ENCODE peak calls at places on chromosomes 12 and 14, in six cellular contexts. One of them, this sample, is unnamed.

GRCh38 chr14:73026243-73026844 is 562 bp downstream of the ZFYVE1 start:
- DNase-seq in H1: no peak
- DNase-seq in breast epithelium: no peak
- DNase-seq in uterus: no peak
- DNase-seq in heart left ventricle: peak; percentile 66
- DNase-seq in right lobe of liver: no peak
- DNase-seq in this sample: no peak

GRCh38 chr14:92997343-92998061 is 74.6 kb downstream of the CHGA start:
- DNase-seq in H1: no peak
- DNase-seq in breast epithelium: no peak
- DNase-seq in uterus: no peak
- DNase-seq in heart left ventricle: no peak
- DNase-seq in right lobe of liver: no peak
- DNase-seq in this sample: no peak

GRCh38 chr12:50986961-50987737 is 34.8 kb downstream of the HIGD1C start:
- DNase-seq in H1: no peak
- DNase-seq in breast epithelium: no peak
- DNase-seq in uterus: peak; percentile 66
- DNase-seq in heart left ventricle: no peak
- DNase-seq in right lobe of liver: no peak
- DNase-seq in this sample: peak; percentile 26

GRCh38 chr12:2277492-2278153 is 224.8 kb downstream of the CACNA1C start:
- DNase-seq in H1: no peak
- DNase-seq in breast epithelium: no peak
- DNase-seq in uterus: no peak
- DNase-seq in heart left ventricle: no peak
- DNase-seq in right lobe of liver: no peak
- DNase-seq in this sample: no peak

GRCh38 chr12:113689047-113689610 is 217.5 kb upstream of the LHX5 start:
- DNase-seq in H1: no peak
- DNase-seq in breast epithelium: no peak
- DNase-seq in uterus: no peak
- DNase-seq in heart left ventricle: no peak
- DNase-seq in right lobe of liver: no peak
- DNase-seq in this sample: no peak

GRCh38 chr14:24310666-24311604 is at the start of gene LTB4R:
- DNase-seq in H1: no peak
- DNase-seq in breast epithelium: peak; percentile 74
- DNase-seq in uterus: no peak
- DNase-seq in heart left ventricle: peak; percentile 91
- DNase-seq in right lobe of liver: peak; percentile 92
- DNase-seq in this sample: peak; percentile 80

GRCh38 chr12:22527999-22528398 is 16.3 kb downstream of the C2CD5 start:
- DNase-seq in H1: no peak
- DNase-seq in breast epithelium: no peak
- DNase-seq in uterus: no peak
- DNase-seq in heart left ventricle: no peak
- DNase-seq in right lobe of liver: no peak
- DNase-seq in this sample: no peak

GRCh38 chr12:85280138-85280983 is at the start of gene ALX1:
- DNase-seq in H1: no peak
- DNase-seq in breast epithelium: no peak
- DNase-seq in uterus: no peak
- DNase-seq in heart left ventricle: peak; percentile 58
- DNase-seq in right lobe of liver: peak; percentile 58
- DNase-seq in this sample: peak; percentile 49

GRCh38 chr12:122960193-122960569 is 6.1 kb downstream of the ABCB9 start:
- DNase-seq in H1: no peak
- DNase-seq in breast epithelium: no peak
- DNase-seq in uterus: no peak
- DNase-seq in heart left ventricle: no peak
- DNase-seq in right lobe of liver: no peak
- DNase-seq in this sample: no peak

GRCh38 chr12:28925726-28926376 is 223.2 kb upstream of the FAR2 start:
- DNase-seq in H1: no peak
- DNase-seq in breast epithelium: no peak
- DNase-seq in uterus: peak; percentile 45
- DNase-seq in heart left ventricle: no peak
- DNase-seq in right lobe of liver: no peak
- DNase-seq in this sample: no peak

GRCh38 chr14:49966304-49966809 is 73.5 kb downstream of the ARF6 start:
- DNase-seq in H1: no peak
- DNase-seq in breast epithelium: no peak
- DNase-seq in uterus: no peak
- DNase-seq in heart left ventricle: no peak
- DNase-seq in right lobe of liver: peak; percentile 62
- DNase-seq in this sample: peak; percentile 79

GRCh38 chr14:95516554-95517209 is at the start of gene SYNE3:
- DNase-seq in H1: no peak
- DNase-seq in breast epithelium: no peak
- DNase-seq in uterus: no peak
- DNase-seq in heart left ventricle: peak; percentile 88
- DNase-seq in right lobe of liver: peak; percentile 78
- DNase-seq in this sample: peak; percentile 79

GRCh38 chr12:793037-793436 is 40.7 kb downstream of the WNK1 start:
- DNase-seq in H1: no peak
- DNase-seq in breast epithelium: no peak
- DNase-seq in uterus: no peak
- DNase-seq in heart left ventricle: no peak
- DNase-seq in right lobe of liver: no peak
- DNase-seq in this sample: no peak

GRCh38 chr14:77314539-77314938 is 6.1 kb downstream of the POMT2 start:
- DNase-seq in H1: no peak
- DNase-seq in breast epithelium: no peak
- DNase-seq in uterus: no peak
- DNase-seq in heart left ventricle: no peak
- DNase-seq in right lobe of liver: no peak
- DNase-seq in this sample: no peak

GRCh38 chr14:33510991-33511390 is 439.9 kb downstream of the EGLN3 start:
- DNase-seq in H1: no peak
- DNase-seq in breast epithelium: no peak
- DNase-seq in uterus: no peak
- DNase-seq in heart left ventricle: no peak
- DNase-seq in right lobe of liver: no peak
- DNase-seq in this sample: no peak

GRCh38 chr14:53620325-53620716 is 336.3 kb downstream of the BMP4 start:
- DNase-seq in H1: no peak
- DNase-seq in breast epithelium: no peak
- DNase-seq in uterus: no peak
- DNase-seq in heart left ventricle: no peak
- DNase-seq in right lobe of liver: no peak
- DNase-seq in this sample: no peak

GRCh38 chr12:53062977-53063707 is 13.3 kb downstream of the TNS2 start:
- DNase-seq in H1: no peak
- DNase-seq in breast epithelium: no peak
- DNase-seq in uterus: no peak
- DNase-seq in heart left ventricle: no peak
- DNase-seq in right lobe of liver: no peak
- DNase-seq in this sample: peak; percentile 45

GRCh38 chr12:90280564-90281058 is 572.0 kb upstream of the ATP2B1 start:
- DNase-seq in H1: no peak
- DNase-seq in breast epithelium: no peak
- DNase-seq in uterus: no peak
- DNase-seq in heart left ventricle: no peak
- DNase-seq in right lobe of liver: no peak
- DNase-seq in this sample: no peak

GRCh38 chr14:52005625-52006024 is 16.3 kb downstream of the RTRAF start:
- DNase-seq in H1: no peak
- DNase-seq in breast epithelium: no peak
- DNase-seq in uterus: no peak
- DNase-seq in heart left ventricle: no peak
- DNase-seq in right lobe of liver: no peak
- DNase-seq in this sample: no peak

GRCh38 chr12:104586325-104587048 is 129.7 kb downstream of the CHST11 start:
- DNase-seq in H1: no peak
- DNase-seq in breast epithelium: no peak
- DNase-seq in uterus: no peak
- DNase-seq in heart left ventricle: no peak
- DNase-seq in right lobe of liver: no peak
- DNase-seq in this sample: no peak

GRCh38 chr14:86462193-86462592 is 932.2 kb downstream of the FLRT2 start:
- DNase-seq in H1: no peak
- DNase-seq in breast epithelium: no peak
- DNase-seq in uterus: no peak
- DNase-seq in heart left ventricle: no peak
- DNase-seq in right lobe of liver: no peak
- DNase-seq in this sample: no peak

GRCh38 chr14:85660243-85660922 is 130.4 kb downstream of the FLRT2 start:
- DNase-seq in H1: no peak
- DNase-seq in breast epithelium: no peak
- DNase-seq in uterus: no peak
- DNase-seq in heart left ventricle: no peak
- DNase-seq in right lobe of liver: no peak
- DNase-seq in this sample: no peak

GRCh38 chr12:96383371-96383770 is 16.9 kb downstream of the CDK17 start:
- DNase-seq in H1: no peak
- DNase-seq in breast epithelium: no peak
- DNase-seq in uterus: no peak
- DNase-seq in heart left ventricle: no peak
- DNase-seq in right lobe of liver: no peak
- DNase-seq in this sample: no peak

GRCh38 chr12:104604070-104604994 is 147.6 kb downstream of the CHST11 start:
- DNase-seq in H1: peak; percentile 43
- DNase-seq in breast epithelium: no peak
- DNase-seq in uterus: peak; percentile 90
- DNase-seq in heart left ventricle: peak; percentile 75
- DNase-seq in right lobe of liver: no peak
- DNase-seq in this sample: peak; percentile 52

GRCh38 chr14:92325835-92326234 is 2.9 kb downstream of the SLC24A4 start:
- DNase-seq in H1: no peak
- DNase-seq in breast epithelium: no peak
- DNase-seq in uterus: no peak
- DNase-seq in heart left ventricle: no peak
- DNase-seq in right lobe of liver: no peak
- DNase-seq in this sample: no peak

GRCh38 chr14:70123796-70124195 is 65.0 kb downstream of the SLC8A3 start:
- DNase-seq in H1: no peak
- DNase-seq in breast epithelium: no peak
- DNase-seq in uterus: no peak
- DNase-seq in heart left ventricle: no peak
- DNase-seq in right lobe of liver: no peak
- DNase-seq in this sample: no peak

GRCh38 chr12:92294676-92295440 is 149.2 kb upstream of the BTG1 start:
- DNase-seq in H1: no peak
- DNase-seq in breast epithelium: no peak
- DNase-seq in uterus: no peak
- DNase-seq in heart left ventricle: no peak
- DNase-seq in right lobe of liver: no peak
- DNase-seq in this sample: no peak

GRCh38 chr14:101191882-101192660 is 288.5 kb upstream of the RTL1 start:
- DNase-seq in H1: no peak
- DNase-seq in breast epithelium: peak; percentile 37
- DNase-seq in uterus: peak; percentile 7
- DNase-seq in heart left ventricle: no peak
- DNase-seq in right lobe of liver: no peak
- DNase-seq in this sample: peak; percentile 37

GRCh38 chr14:36442824-36443241 is 77.2 kb downstream of the NKX2-1 start:
- DNase-seq in H1: no peak
- DNase-seq in breast epithelium: no peak
- DNase-seq in uterus: no peak
- DNase-seq in heart left ventricle: no peak
- DNase-seq in right lobe of liver: no peak
- DNase-seq in this sample: no peak

GRCh38 chr14:22106700-22107697 is 433.4 kb upstream of the OR4E1 start:
- DNase-seq in H1: no peak
- DNase-seq in breast epithelium: no peak
- DNase-seq in uterus: no peak
- DNase-seq in heart left ventricle: no peak
- DNase-seq in right lobe of liver: no peak
- DNase-seq in this sample: no peak
- TF ChIP-seq CTCF in H1: no peak
- TF ChIP-seq CTCF in breast epithelium: no peak
- TF ChIP-seq CTCF in uterus: no peak
- TF ChIP-seq CTCF in heart left ventricle: no peak
- TF ChIP-seq CTCF in right lobe of liver: no peak
- TF ChIP-seq CTCF in this sample: no peak

DNA sequence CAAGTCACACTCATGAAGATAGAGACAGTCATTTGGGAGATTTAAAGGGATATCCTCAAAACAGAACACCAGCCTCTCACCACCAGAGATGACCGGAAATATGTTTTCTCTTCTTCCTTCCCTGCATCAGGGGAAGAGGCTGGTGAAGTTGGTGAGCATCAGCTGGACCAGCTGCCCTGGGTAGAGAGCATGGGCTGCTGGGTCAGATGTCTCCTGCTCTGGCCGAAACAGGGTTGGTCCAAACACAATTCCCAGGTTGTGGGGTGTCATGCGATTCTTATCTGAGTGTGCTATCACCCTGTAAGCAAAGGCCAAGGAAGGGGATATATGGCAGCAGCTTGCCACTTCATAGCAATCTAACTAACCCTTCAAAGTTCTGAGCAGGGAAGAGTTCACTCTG is 7.3 kb downstream of the ARHGAP9 start:
- DNase-seq in H1: no peak
- DNase-seq in breast epithelium: no peak
- DNase-seq in uterus: no peak
- DNase-seq in heart left ventricle: no peak
- DNase-seq in right lobe of liver: no peak
- DNase-seq in this sample: no peak
- TF ChIP-seq POLR2A in H1: no peak
- TF ChIP-seq POLR2A in breast epithelium: no peak
- TF ChIP-seq POLR2A in uterus: no peak
- TF ChIP-seq POLR2A in heart left ventricle: no peak
- TF ChIP-seq POLR2A in right lobe of liver: no peak
- TF ChIP-seq POLR2A in this sample: no peak

DNA sequence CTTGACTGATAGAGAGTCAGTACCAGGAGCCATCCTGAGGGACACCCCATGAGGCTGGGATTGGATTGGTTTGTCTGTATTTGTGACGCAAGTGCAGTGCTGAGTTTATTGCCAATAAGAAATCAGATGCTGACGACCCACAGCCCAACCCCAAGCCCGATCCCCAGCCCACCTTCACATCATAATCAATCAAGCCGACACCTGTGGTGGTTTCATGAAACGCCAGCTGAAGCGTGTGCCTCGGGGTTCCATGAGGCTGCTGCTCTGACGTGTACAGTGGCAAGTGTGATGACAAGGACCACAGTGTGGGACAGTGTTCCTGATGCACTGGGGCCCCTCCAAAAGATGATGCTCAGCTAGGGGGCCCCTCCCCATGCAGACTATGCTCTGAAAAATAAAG is 62.1 kb upstream of the C14orf180 start:
- DNase-seq in H1: no peak
- DNase-seq in breast epithelium: no peak
- DNase-seq in uterus: no peak
- DNase-seq in heart left ventricle: no peak
- DNase-seq in right lobe of liver: no peak
- DNase-seq in this sample: no peak
- H3K9me3 ChIP-seq in H1: peaks cover 13% of the 10 kb centered on the region
- H3K9me3 ChIP-seq in breast epithelium: peaks cover 12% of the 10 kb centered on the region
- H3K9me3 ChIP-seq in uterus: no peaks in the 10 kb centered on the region
- H3K9me3 ChIP-seq in heart left ventricle: peaks cover 5% of the 10 kb centered on the region
- H3K9me3 ChIP-seq in right lobe of liver: no peaks in the 10 kb centered on the region
- H3K9me3 ChIP-seq in this sample: no peaks in the 10 kb centered on the region

DNA sequence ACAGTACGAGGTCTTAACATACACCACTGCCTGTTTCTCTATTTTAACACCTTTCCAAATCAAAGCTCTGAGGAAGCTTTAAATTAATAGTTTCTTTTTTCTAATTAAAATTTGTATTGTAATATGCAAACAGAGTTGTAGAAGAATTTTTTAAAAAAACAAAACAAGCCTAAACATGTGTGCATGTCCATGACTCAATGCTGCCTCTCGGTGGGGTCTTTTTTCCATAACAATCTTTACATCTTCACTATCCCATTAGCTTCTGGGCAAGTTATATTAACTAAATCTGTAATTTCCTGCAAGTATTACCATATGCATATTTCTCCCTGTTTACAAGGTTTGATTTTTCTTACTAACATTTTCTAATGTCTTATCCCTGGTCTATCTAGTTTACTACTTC is 143.9 kb upstream of the NAV3 start:
- DNase-seq in H1: no peak
- DNase-seq in breast epithelium: no peak
- DNase-seq in uterus: no peak
- DNase-seq in heart left ventricle: no peak
- DNase-seq in right lobe of liver: no peak
- DNase-seq in this sample: no peak
- TF ChIP-seq CTCF in H1: no peak
- TF ChIP-seq CTCF in breast epithelium: no peak
- TF ChIP-seq CTCF in uterus: no peak
- TF ChIP-seq CTCF in heart left ventricle: no peak
- TF ChIP-seq CTCF in right lobe of liver: no peak
- TF ChIP-seq CTCF in this sample: no peak

This sample was measured in Peyer's patch.